ENCODE peak calls at places on chromosomes 2 and 18, in six cellular contexts. One of them, this sample, is unnamed.
A peak's percentile ranks its signal among the peaks of the same experiment; 100 is the strongest.

GRCh38 chr18:14925281-14925709 is 177.3 kb downstream of the ANKRD30B start:
- DNase-seq in endothelial cell: no peak
- DNase-seq in fibroblast of villous mesenchyme: no peak
- DNase-seq in left ventricle myocardium inferior: no peak
- DNase-seq in colonic mucosa: no peak
- DNase-seq in fibroblast of mammary gland: no peak
- DNase-seq in this sample: no peak

GRCh38 chr2:33509908-33510588 is 33.6 kb downstream of the RASGRP3 start:
- DNase-seq in endothelial cell: no peak
- DNase-seq in fibroblast of villous mesenchyme: no peak
- DNase-seq in left ventricle myocardium inferior: no peak
- DNase-seq in colonic mucosa: no peak
- DNase-seq in fibroblast of mammary gland: peak; percentile 40
- DNase-seq in this sample: no peak

GRCh38 chr2:139864821-139865302 is 1084.7 kb upstream of the NXPH2 start:
- DNase-seq in endothelial cell: no peak
- DNase-seq in fibroblast of villous mesenchyme: no peak
- DNase-seq in left ventricle myocardium inferior: no peak
- DNase-seq in colonic mucosa: no peak
- DNase-seq in fibroblast of mammary gland: no peak
- DNase-seq in this sample: no peak

GRCh38 chr2:198186257-198186656 is 381.9 kb downstream of the PLCL1 start:
- DNase-seq in endothelial cell: no peak
- DNase-seq in fibroblast of villous mesenchyme: no peak
- DNase-seq in left ventricle myocardium inferior: no peak
- DNase-seq in colonic mucosa: no peak
- DNase-seq in fibroblast of mammary gland: no peak
- DNase-seq in this sample: no peak

GRCh38 chr2:5668682-5669267 is 23.4 kb upstream of the SOX11 start:
- DNase-seq in endothelial cell: no peak
- DNase-seq in fibroblast of villous mesenchyme: no peak
- DNase-seq in left ventricle myocardium inferior: no peak
- DNase-seq in colonic mucosa: no peak
- DNase-seq in fibroblast of mammary gland: no peak
- DNase-seq in this sample: no peak

GRCh38 chr2:234983011-234983726 is 31.4 kb downstream of the SH3BP4 start:
- DNase-seq in endothelial cell: no peak
- DNase-seq in fibroblast of villous mesenchyme: no peak
- DNase-seq in left ventricle myocardium inferior: no peak
- DNase-seq in colonic mucosa: peak; percentile 67
- DNase-seq in fibroblast of mammary gland: no peak
- DNase-seq in this sample: no peak

GRCh38 chr2:111633139-111633538 is 250.9 kb downstream of the ANAPC1 start:
- DNase-seq in endothelial cell: no peak
- DNase-seq in fibroblast of villous mesenchyme: no peak
- DNase-seq in left ventricle myocardium inferior: no peak
- DNase-seq in colonic mucosa: no peak
- DNase-seq in fibroblast of mammary gland: no peak
- DNase-seq in this sample: no peak

GRCh38 chr2:42164971-42165370 is 4.2 kb upstream of the EML4 start:
- DNase-seq in endothelial cell: no peak
- DNase-seq in fibroblast of villous mesenchyme: no peak
- DNase-seq in left ventricle myocardium inferior: no peak
- DNase-seq in colonic mucosa: no peak
- DNase-seq in fibroblast of mammary gland: no peak
- DNase-seq in this sample: no peak

GRCh38 chr2:225437319-225437718 is 37.8 kb downstream of the NYAP2 start:
- DNase-seq in endothelial cell: no peak
- DNase-seq in fibroblast of villous mesenchyme: no peak
- DNase-seq in left ventricle myocardium inferior: no peak
- DNase-seq in colonic mucosa: no peak
- DNase-seq in fibroblast of mammary gland: no peak
- DNase-seq in this sample: no peak

GRCh38 chr2:144460981-144461766 is 58.7 kb downstream of the ZEB2 start:
- DNase-seq in endothelial cell: no peak
- DNase-seq in fibroblast of villous mesenchyme: peak; percentile 77
- DNase-seq in left ventricle myocardium inferior: peak; percentile 51
- DNase-seq in colonic mucosa: peak; percentile 47
- DNase-seq in fibroblast of mammary gland: peak; percentile 89
- DNase-seq in this sample: no peak

GRCh38 chr2:140247451-140248205 is 1467.4 kb upstream of the NXPH2 start:
- DNase-seq in endothelial cell: no peak
- DNase-seq in fibroblast of villous mesenchyme: peak; percentile 24
- DNase-seq in left ventricle myocardium inferior: no peak
- DNase-seq in colonic mucosa: no peak
- DNase-seq in fibroblast of mammary gland: peak; percentile 51
- DNase-seq in this sample: no peak

GRCh38 chr2:85872536-85873161 is 16.1 kb downstream of the ST3GAL5 start:
- DNase-seq in endothelial cell: no peak
- DNase-seq in fibroblast of villous mesenchyme: no peak
- DNase-seq in left ventricle myocardium inferior: no peak
- DNase-seq in colonic mucosa: no peak
- DNase-seq in fibroblast of mammary gland: no peak
- DNase-seq in this sample: no peak

GRCh38 chr2:11710210-11710609 is 36.2 kb upstream of the LPIN1 start:
- DNase-seq in endothelial cell: no peak
- DNase-seq in fibroblast of villous mesenchyme: peak; percentile 55
- DNase-seq in left ventricle myocardium inferior: no peak
- DNase-seq in colonic mucosa: no peak
- DNase-seq in fibroblast of mammary gland: peak; percentile 82
- DNase-seq in this sample: no peak

GRCh38 chr2:187302146-187302545 is 145.9 kb downstream of the CALCRL start:
- DNase-seq in endothelial cell: no peak
- DNase-seq in fibroblast of villous mesenchyme: peak; percentile 39
- DNase-seq in left ventricle myocardium inferior: no peak
- DNase-seq in colonic mucosa: no peak
- DNase-seq in fibroblast of mammary gland: peak; percentile 39
- DNase-seq in this sample: no peak

GRCh38 chr18:80006726-80007125 is 18.4 kb upstream of the TXNL4A start:
- DNase-seq in endothelial cell: no peak
- DNase-seq in fibroblast of villous mesenchyme: no peak
- DNase-seq in left ventricle myocardium inferior: no peak
- DNase-seq in colonic mucosa: no peak
- DNase-seq in fibroblast of mammary gland: no peak
- DNase-seq in this sample: no peak

GRCh38 chr2:63827749-63828148 is 13.9 kb upstream of the UGP2 start:
- DNase-seq in endothelial cell: no peak
- DNase-seq in fibroblast of villous mesenchyme: peak; percentile 86
- DNase-seq in left ventricle myocardium inferior: no peak
- DNase-seq in colonic mucosa: no peak
- DNase-seq in fibroblast of mammary gland: peak; percentile 75
- DNase-seq in this sample: no peak

DNA sequence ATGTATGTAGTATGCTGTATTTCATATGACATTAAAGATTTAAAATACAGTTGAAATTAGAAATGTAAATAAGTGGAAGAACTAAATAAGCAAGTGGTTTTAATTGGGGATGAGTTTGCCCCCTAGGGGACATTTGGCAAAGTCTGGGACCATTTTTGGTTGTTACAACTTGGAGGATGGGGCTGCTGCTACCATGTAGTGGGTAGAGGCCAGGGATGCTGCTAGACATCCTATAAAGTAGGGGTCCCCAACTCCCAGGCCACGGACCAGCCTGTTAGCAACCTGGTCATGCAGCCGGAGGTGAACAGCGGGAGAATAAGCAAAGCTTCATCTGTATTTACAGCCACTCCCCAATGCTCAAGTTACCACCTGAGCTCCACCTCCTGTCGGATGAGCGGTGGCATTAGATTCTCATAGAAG is 27.9 kb upstream of the ASNSD1 start:
- DNase-seq in endothelial cell: peak; percentile 30
- DNase-seq in fibroblast of villous mesenchyme: no peak
- DNase-seq in left ventricle myocardium inferior: no peak
- DNase-seq in colonic mucosa: no peak
- DNase-seq in fibroblast of mammary gland: peak; percentile 46
- DNase-seq in this sample: no peak
- TF ChIP-seq CTCF in endothelial cell: peak; percentile 46
- TF ChIP-seq CTCF in fibroblast of villous mesenchyme: peak; percentile 49
- TF ChIP-seq CTCF in left ventricle myocardium inferior: peak; percentile 59
- TF ChIP-seq CTCF in colonic mucosa: no peak
- TF ChIP-seq CTCF in fibroblast of mammary gland: peak; percentile 48
- TF ChIP-seq CTCF in this sample: peak; percentile 24

GRCh38 chr2:20678751-20679150 is 11.8 kb downstream of the GDF7 start:
- DNase-seq in endothelial cell: no peak
- DNase-seq in fibroblast of villous mesenchyme: no peak
- DNase-seq in left ventricle myocardium inferior: no peak
- DNase-seq in colonic mucosa: no peak
- DNase-seq in fibroblast of mammary gland: no peak
- DNase-seq in this sample: no peak

GRCh38 chr2:20674974-20675679 is 8.2 kb downstream of the GDF7 start:
- DNase-seq in endothelial cell: peak; percentile 37
- DNase-seq in fibroblast of villous mesenchyme: peak; percentile 52
- DNase-seq in left ventricle myocardium inferior: no peak
- DNase-seq in colonic mucosa: no peak
- DNase-seq in fibroblast of mammary gland: peak; percentile 85
- DNase-seq in this sample: peak; percentile 12

GRCh38 chr2:20676353-20677215 is 9.6 kb downstream of the GDF7 start:
- DNase-seq in endothelial cell: no peak
- DNase-seq in fibroblast of villous mesenchyme: peak; percentile 49
- DNase-seq in left ventricle myocardium inferior: no peak
- DNase-seq in colonic mucosa: no peak
- DNase-seq in fibroblast of mammary gland: no peak
- DNase-seq in this sample: peak; percentile 62

GRCh38 chr2:20675701-20676352 is 8.9 kb downstream of the GDF7 start:
- DNase-seq in endothelial cell: no peak
- DNase-seq in fibroblast of villous mesenchyme: no peak
- DNase-seq in left ventricle myocardium inferior: no peak
- DNase-seq in colonic mucosa: peak; percentile 55
- DNase-seq in fibroblast of mammary gland: no peak
- DNase-seq in this sample: peak; percentile 60

DNA sequence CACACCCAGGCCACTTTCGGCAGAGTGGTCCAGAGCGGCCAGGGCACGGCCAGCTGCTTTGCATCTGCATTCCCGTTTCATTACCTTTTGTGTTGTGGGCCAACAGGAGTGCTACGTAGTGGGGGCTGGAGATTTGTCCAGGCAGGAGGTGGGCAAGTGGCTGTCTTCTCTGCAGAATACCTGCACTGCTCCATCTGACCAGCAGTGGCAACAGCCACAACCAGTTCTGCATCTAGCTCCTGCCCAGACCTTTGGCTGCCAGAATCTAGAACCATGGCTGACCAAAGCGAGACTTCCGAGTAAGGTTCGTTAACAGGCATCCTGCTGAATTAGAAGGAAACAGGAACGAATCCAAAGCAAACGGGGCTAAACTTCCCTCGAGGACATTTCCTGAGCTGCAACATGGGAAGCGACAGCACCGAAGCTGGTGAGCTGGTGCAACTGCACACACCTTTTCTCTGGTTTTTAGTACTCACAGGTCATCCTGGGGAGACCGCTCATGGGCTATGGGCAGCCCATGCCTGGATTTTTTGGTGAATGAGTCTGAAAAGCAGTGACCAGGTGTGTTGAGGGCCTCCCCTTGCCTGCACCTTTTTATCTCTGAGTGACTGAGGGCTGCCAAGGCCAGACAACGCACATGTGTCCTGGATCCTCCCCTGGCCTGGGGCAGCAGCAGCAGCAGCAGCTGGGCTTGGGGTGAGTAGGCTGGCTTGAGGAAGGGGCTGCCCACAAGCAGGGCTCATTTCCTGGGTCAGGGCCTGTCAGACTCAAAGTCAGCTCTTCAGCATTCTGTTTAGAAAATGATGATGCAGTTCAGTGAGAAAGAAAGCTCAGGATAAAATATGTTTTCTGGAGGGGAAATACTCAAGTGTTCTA is 10.6 kb downstream of the GDF7 start:
- DNase-seq in endothelial cell: peak; percentile 41
- DNase-seq in fibroblast of villous mesenchyme: no peak
- DNase-seq in left ventricle myocardium inferior: no peak
- DNase-seq in colonic mucosa: no peak
- DNase-seq in fibroblast of mammary gland: no peak
- DNase-seq in this sample: peak; percentile 46
- TF ChIP-seq CTCF in endothelial cell: peak; percentile 51
- TF ChIP-seq CTCF in fibroblast of villous mesenchyme: peak; percentile 9
- TF ChIP-seq CTCF in left ventricle myocardium inferior: peak; percentile 6
- TF ChIP-seq CTCF in colonic mucosa: no peak
- TF ChIP-seq CTCF in fibroblast of mammary gland: no peak
- TF ChIP-seq CTCF in this sample: peak; percentile 23

DNA sequence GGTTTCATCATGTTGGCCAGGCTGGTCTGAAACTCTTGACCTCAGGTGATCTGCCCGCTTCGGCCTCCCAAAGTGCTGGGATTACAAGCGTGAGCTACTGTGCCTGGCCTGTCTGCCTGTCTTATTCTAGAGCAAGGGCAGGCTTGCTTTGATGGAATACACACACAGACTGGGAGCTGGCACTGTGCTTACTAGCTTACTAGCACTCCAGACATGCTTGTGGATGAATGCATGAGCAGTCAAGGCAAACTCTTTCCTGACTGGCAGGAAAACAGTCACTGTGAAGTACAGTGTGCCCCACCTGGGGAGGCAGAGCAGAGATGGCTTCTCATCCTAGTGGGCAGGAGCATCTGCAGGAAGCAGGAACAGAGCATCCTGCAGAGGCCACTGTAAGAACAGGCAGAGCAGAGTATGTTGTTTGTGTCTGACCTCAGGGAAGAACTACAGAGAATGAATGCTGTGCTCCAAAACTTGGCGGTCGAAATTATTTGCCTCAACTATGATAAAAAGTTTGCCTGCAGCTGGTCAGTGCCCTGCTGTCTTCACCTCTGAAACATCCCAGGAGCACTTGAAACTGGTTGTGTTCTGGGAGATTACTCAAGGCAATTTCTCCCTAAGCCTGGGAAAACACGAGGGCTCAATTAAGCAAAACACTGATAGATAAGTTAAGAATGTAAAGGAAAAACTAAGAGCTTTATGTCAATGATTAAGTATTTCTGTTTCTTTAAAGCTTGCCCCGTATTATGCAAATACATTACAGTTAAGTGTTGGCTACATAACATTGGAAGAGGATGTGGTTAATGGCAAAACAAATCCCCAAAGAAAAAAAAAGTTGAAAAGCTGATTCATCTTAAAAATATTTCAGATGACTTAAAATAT is 102.4 kb downstream of the VAPA start:
- DNase-seq in endothelial cell: no peak
- DNase-seq in fibroblast of villous mesenchyme: peak; percentile 100
- DNase-seq in left ventricle myocardium inferior: no peak
- DNase-seq in colonic mucosa: no peak
- DNase-seq in fibroblast of mammary gland: peak; percentile 97
- DNase-seq in this sample: no peak
- TF ChIP-seq CTCF in endothelial cell: no peak
- TF ChIP-seq CTCF in fibroblast of villous mesenchyme: peak; percentile 66
- TF ChIP-seq CTCF in left ventricle myocardium inferior: peak; percentile 50
- TF ChIP-seq CTCF in colonic mucosa: no peak
- TF ChIP-seq CTCF in fibroblast of mammary gland: peak; percentile 70
- TF ChIP-seq CTCF in this sample: peak; percentile 1

GRCh38 chr2:46181789-46182530 is 115.2 kb upstream of the EPAS1 start:
- DNase-seq in endothelial cell: no peak
- DNase-seq in fibroblast of villous mesenchyme: peak; percentile 63
- DNase-seq in left ventricle myocardium inferior: no peak
- DNase-seq in colonic mucosa: no peak
- DNase-seq in fibroblast of mammary gland: no peak
- DNase-seq in this sample: no peak

GRCh38 chr2:46188041-46188715 is 109.0 kb upstream of the EPAS1 start:
- DNase-seq in endothelial cell: no peak
- DNase-seq in fibroblast of villous mesenchyme: no peak
- DNase-seq in left ventricle myocardium inferior: no peak
- DNase-seq in colonic mucosa: peak; percentile 18
- DNase-seq in fibroblast of mammary gland: no peak
- DNase-seq in this sample: no peak

GRCh38 chr2:46183426-46183825 is 113.8 kb upstream of the EPAS1 start:
- DNase-seq in endothelial cell: no peak
- DNase-seq in fibroblast of villous mesenchyme: no peak
- DNase-seq in left ventricle myocardium inferior: no peak
- DNase-seq in colonic mucosa: no peak
- DNase-seq in fibroblast of mammary gland: no peak
- DNase-seq in this sample: no peak

GRCh38 chr2:46187112-46187618 is 110.0 kb upstream of the EPAS1 start:
- DNase-seq in endothelial cell: no peak
- DNase-seq in fibroblast of villous mesenchyme: peak; percentile 97
- DNase-seq in left ventricle myocardium inferior: no peak
- DNase-seq in colonic mucosa: peak; percentile 47
- DNase-seq in fibroblast of mammary gland: peak; percentile 85
- DNase-seq in this sample: peak; percentile 79

GRCh38 chr2:46184794-46185583 is 112.2 kb upstream of the EPAS1 start:
- DNase-seq in endothelial cell: no peak
- DNase-seq in fibroblast of villous mesenchyme: no peak
- DNase-seq in left ventricle myocardium inferior: no peak
- DNase-seq in colonic mucosa: no peak
- DNase-seq in fibroblast of mammary gland: no peak
- DNase-seq in this sample: no peak
- TF ChIP-seq CTCF in endothelial cell: no peak
- TF ChIP-seq CTCF in fibroblast of villous mesenchyme: peak; percentile 18
- TF ChIP-seq CTCF in left ventricle myocardium inferior: no peak
- TF ChIP-seq CTCF in colonic mucosa: no peak
- TF ChIP-seq CTCF in fibroblast of mammary gland: peak; percentile 13
- TF ChIP-seq CTCF in this sample: peak; percentile 25

This sample was measured in GM13977.